ENCODE peak calls at places on chromosomes 11 and 22, in eight cellular contexts. F, I, B, X, Q, D, V and C are unnamed samples.
A peak's percentile ranks its signal among the peaks of the same experiment; 100 is the strongest.

GRCh38 chr11:134260503-134260902 is 7.1 kb downstream of the ACAD8 start:
- DNase-seq in F (no peak), I (no peak), B (no peak), X (no peak), Q (no peak), D (no peak), V (no peak), C (no peak)

GRCh38 chr22:39592104-39593060 is 21.8 kb downstream of the CACNA1I start:
- DNase-seq in F (peak; percentile 89), I (no peak), B (no peak), X (peak; percentile 44), Q (peak; percentile 84), D (peak; percentile 25), V (no peak), C (peak; percentile 20)

GRCh38 chr11:134270250-134270714 is 5.9 kb upstream of the GLB1L3 start:
- DNase-seq in F (no peak), I (no peak), B (no peak), X (no peak), Q (no peak), D (no peak), V (no peak), C (no peak)

GRCh38 chr11:64762916-64763803 is 3.4 kb upstream of the PYGM start:
- DNase-seq in F (peak; percentile 58), I (no peak), B (peak; percentile 32), X (peak; percentile 47), Q (no peak), D (no peak), V (peak; percentile 76), C (no peak)

GRCh38 chr11:130720232-130720787 is 196.0 kb downstream of the SNX19 start:
- DNase-seq in F (no peak), I (no peak), B (no peak), X (no peak), Q (no peak), D (no peak), V (no peak), C (no peak)

GRCh38 chr11:1223346-1224108 is 661 bp downstream of the MUC5B start:
- DNase-seq in F (no peak), I (no peak), B (peak; percentile 30), X (peak; percentile 6), Q (no peak), D (no peak), V (peak; percentile 61), C (no peak)

GRCh38 chr22:45502215-45503070 is at the start of gene FBLN1:
- DNase-seq in F (peak; percentile 69), I (no peak), B (peak; percentile 78), X (peak; percentile 67), Q (peak; percentile 86), D (no peak), V (no peak), C (no peak)

GRCh38 chr11:65432686-65433582 is 10.3 kb downstream of the NEAT1 start:
- DNase-seq in F (peak; percentile 62), I (no peak), B (no peak), X (no peak), Q (peak; percentile 49), D (no peak), V (no peak), C (peak; percentile 56)

GRCh38 chr11:77100166-77101042 is 2.2 kb upstream of the OMP start:
- DNase-seq in F (no peak), I (no peak), B (no peak), X (peak; percentile 1), Q (no peak), D (no peak), V (peak; percentile 50), C (no peak)

GRCh38 chr11:67053896-67054850 is 2.5 kb upstream of the RHOD start:
- DNase-seq in F (peak; percentile 76), I (no peak), B (peak; percentile 83), X (peak; percentile 49), Q (peak; percentile 76), D (peak; percentile 49), V (no peak), C (peak; percentile 68)

GRCh38 chr22:39508393-39508792 is 6.3 kb downstream of the MIEF1 start:
- DNase-seq in F (no peak), I (no peak), B (no peak), X (no peak), Q (no peak), D (no peak), V (no peak), C (no peak)

GRCh38 chr22:17795661-17796548 is 21.6 kb upstream of the BID start:
- DNase-seq in F (no peak), I (no peak), B (no peak), X (no peak), Q (no peak), D (no peak), V (no peak), C (no peak)

GRCh38 chr11:8717876-8718753 is 35.5 kb downstream of the RPL27A start:
- DNase-seq in F (peak; percentile 83), I (no peak), B (no peak), X (peak; percentile 56), Q (peak; percentile 91), D (peak; percentile 82), V (no peak), C (peak; percentile 75)

GRCh38 chr11:61059260-61059752 is 43.0 kb upstream of the CD5 start:
- DNase-seq in F (no peak), I (no peak), B (peak; percentile 10), X (no peak), Q (no peak), D (peak; percentile 1), V (no peak), C (no peak)

GRCh38 chr11:13923182-13923581 is 39.3 kb upstream of the SPON1 start:
- DNase-seq in F (no peak), I (no peak), B (no peak), X (no peak), Q (no peak), D (peak; percentile 63), V (no peak), C (no peak)

GRCh38 chr22:17777717-17778044 is 3.4 kb upstream of the BID start:
- DNase-seq in F (no peak), I (no peak), B (no peak), X (no peak), Q (no peak), D (no peak), V (no peak), C (no peak)

GRCh38 chr22:30541979-30542810 is 4.3 kb downstream of the SEC14L6 start:
- DNase-seq in F (peak; percentile 27), I (no peak), B (no peak), X (no peak), Q (peak; percentile 30), D (peak; percentile 30), V (no peak), C (no peak)
- H3K9me3 ChIP-seq in F (no peaks in the 10 kb centered on the region), I (no peaks in the 10 kb centered on the region), B (no peaks in the 10 kb centered on the region), X (no peaks in the 10 kb centered on the region), Q (no peaks in the 10 kb centered on the region), D (no peaks in the 10 kb centered on the region), V (no peaks in the 10 kb centered on the region), C (no peaks in the 10 kb centered on the region)

GRCh38 chr22:49182416-49182815 is 645.3 kb downstream of the BRD1 start:
- DNase-seq in F (no peak), I (no peak), B (no peak), X (no peak), Q (no peak), D (no peak), V (peak; percentile 69), C (no peak)
- H3K9me3 ChIP-seq in F (no peaks in the 10 kb centered on the region), I (no peaks in the 10 kb centered on the region), B (no peaks in the 10 kb centered on the region), X (no peaks in the 10 kb centered on the region), Q (no peaks in the 10 kb centered on the region), D (no peaks in the 10 kb centered on the region), V (no peaks in the 10 kb centered on the region), C (no peaks in the 10 kb centered on the region)

DNA sequence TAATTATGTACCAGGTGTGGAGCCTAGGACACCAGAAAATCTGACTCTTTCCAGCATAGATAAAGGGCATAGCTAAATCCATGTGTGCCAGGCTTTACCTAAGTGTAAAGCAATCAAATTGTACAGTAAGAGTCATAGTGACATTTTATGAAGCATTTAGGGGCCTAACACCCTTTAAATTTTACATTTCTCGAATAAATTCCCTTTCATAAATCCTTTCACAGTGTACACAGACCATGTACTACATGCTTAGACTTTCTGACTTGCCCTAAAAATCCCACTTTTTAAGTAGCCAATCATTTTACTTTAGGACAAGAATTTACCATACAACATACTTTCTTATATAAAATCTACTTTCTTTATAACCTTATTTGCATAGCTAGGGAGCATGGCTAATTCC is 727.6 kb upstream of the LUZP2 start:
- DNase-seq in F (no peak), I (no peak), B (no peak), X (no peak), Q (no peak), D (no peak), V (no peak), C (no peak)
- H3K9me3 ChIP-seq in F (no peaks in the 10 kb centered on the region), I (no peaks in the 10 kb centered on the region), B (peaks cover 16% of the 10 kb centered on the region), X (no peaks in the 10 kb centered on the region), Q (peaks cover 26% of the 10 kb centered on the region), D (no peaks in the 10 kb centered on the region), V (peaks cover 36% of the 10 kb centered on the region), C (no peaks in the 10 kb centered on the region)

DNA sequence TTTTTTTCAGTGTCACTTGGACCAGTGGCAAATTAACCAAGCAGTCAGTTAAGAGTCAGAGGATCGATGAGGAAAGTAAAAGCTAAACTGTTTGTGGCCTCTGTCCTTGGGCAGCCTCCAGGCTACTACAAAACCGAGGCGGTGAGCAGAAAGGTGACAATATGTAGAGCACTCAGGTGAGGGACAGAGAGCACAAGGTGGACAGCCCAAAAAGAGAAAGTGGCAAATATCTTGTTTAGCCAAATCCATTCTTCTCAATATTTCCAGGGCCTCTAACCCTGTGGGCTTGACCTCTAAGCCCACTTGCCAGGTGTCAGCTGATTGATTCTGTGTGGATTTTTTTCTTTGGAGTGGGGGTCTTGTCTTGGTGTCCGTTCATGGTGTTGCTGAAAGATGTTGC is 4202.2 kb upstream of the OR11H1 start:
- DNase-seq in F (no peak), I (no peak), B (no peak), X (no peak), Q (no peak), D (no peak), V (no peak), C (no peak)
- H3K9me3 ChIP-seq in F (peaks cover 8% of the 10 kb centered on the region), I (peaks cover 2% of the 10 kb centered on the region), B (no peaks in the 10 kb centered on the region), X (no peaks in the 10 kb centered on the region), Q (no peaks in the 10 kb centered on the region), D (peaks cover 5% of the 10 kb centered on the region), V (peaks cover 59% of the 10 kb centered on the region), C (peaks cover 2% of the 10 kb centered on the region)

DNA sequence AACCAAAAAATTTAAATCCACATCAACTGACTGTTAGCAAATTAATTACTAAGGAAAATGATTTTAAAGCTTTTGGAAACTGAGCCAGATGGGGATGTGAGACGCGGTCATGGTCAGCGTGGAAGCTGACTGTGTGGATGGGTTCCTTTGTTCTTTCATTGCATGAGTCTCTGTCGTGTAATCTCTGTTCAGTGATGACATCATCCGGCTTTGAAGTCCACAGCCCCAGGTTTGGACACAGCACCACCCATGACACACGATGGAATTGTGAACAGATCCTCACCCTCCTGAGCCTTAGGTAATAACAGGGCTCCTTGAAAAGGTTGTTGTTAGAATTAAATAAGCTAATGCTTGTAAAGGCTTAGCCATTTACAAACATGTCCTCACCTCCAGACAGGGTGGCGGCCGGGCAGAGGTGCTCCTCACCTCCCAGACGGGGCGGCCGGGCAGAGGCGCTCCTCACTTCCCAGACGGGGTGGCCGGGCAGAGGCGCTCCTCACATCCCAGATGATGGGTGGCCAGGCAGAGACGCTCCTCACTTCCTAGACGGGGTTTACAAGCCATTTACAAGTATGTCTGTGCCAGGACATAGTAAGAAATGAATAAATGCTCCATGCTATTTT is 677.3 kb downstream of the TBC1D22A start:
- DNase-seq in F (no peak), I (no peak), B (no peak), X (no peak), Q (no peak), D (no peak), V (no peak), C (no peak)
- H3K9me3 ChIP-seq in F (no peaks in the 10 kb centered on the region), I (no peaks in the 10 kb centered on the region), B (peaks cover 3% of the 10 kb centered on the region), X (no peaks in the 10 kb centered on the region), Q (peaks cover 24% of the 10 kb centered on the region), D (peaks cover 5% of the 10 kb centered on the region), V (peaks cover 66% of the 10 kb centered on the region), C (no peaks in the 10 kb centered on the region)